ENCODE peak calls at places on chromosomes 2 and 18, in five cellular contexts. N is AG10803; I is activated naive CD4-positive, alpha-beta T cell; U is EL; M is caudate nucleus. P is an unnamed sample.

GRCh38 chr2:68391099-68391498 is 26.0 kb downstream of the PLEK start:
- DNase-seq in N (no peak), I (no peak), U (no peak), M (no peak), P (no peak)

GRCh38 chr2:197286805-197287595 is 23.6 kb downstream of the ANKRD44 start:
- DNase-seq in N (peak), I (no peak), U (peak), M (no peak), P (no peak)

GRCh38 chr2:162478721-162479129 is 134.8 kb downstream of the GCA start:
- DNase-seq in N (no peak), I (no peak), U (no peak), M (no peak), P (no peak)

GRCh38 chr2:37653805-37654378 is 17.6 kb downstream of the CDC42EP3 start:
- DNase-seq in N (peak), I (no peak), U (no peak), M (no peak), P (no peak)

GRCh38 chr2:102082591-102083586 is 59.7 kb upstream of the IL1R1 start:
- DNase-seq in N (peak), I (no peak), U (peak), M (no peak), P (no peak)

GRCh38 chr2:85748948-85749875 is 4.6 kb upstream of the ATOH8 start:
- DNase-seq in N (peak), I (no peak), U (peak), M (no peak), P (no peak)

GRCh38 chr2:2825062-2825461 is 494.0 kb upstream of the MYT1L start:
- DNase-seq in N (no peak), I (no peak), U (no peak), M (no peak), P (no peak)

GRCh38 chr2:121947681-121948080 is 192.2 kb downstream of the TSN start:
- DNase-seq in N (no peak), I (no peak), U (no peak), M (no peak), P (no peak)

GRCh38 chr18:7733642-7734041 is 166.5 kb downstream of the PTPRM start:
- DNase-seq in N (peak), I (no peak), U (peak), M (no peak), P (no peak)

GRCh38 chr2:72602095-72602494 is 223.7 kb downstream of the EXOC6B start:
- DNase-seq in N (no peak), I (no peak), U (no peak), M (no peak), P (no peak)

GRCh38 chr2:37466533-37467230 is 122.3 kb downstream of the QPCT start:
- DNase-seq in N (peak), I (no peak), U (no peak), M (no peak), P (no peak)

GRCh38 chr2:67108231-67108630 is 288.9 kb upstream of the ETAA1 start:
- DNase-seq in N (no peak), I (no peak), U (no peak), M (no peak), P (no peak)

GRCh38 chr2:234914371-234915154 is 37.3 kb upstream of the SH3BP4 start:
- DNase-seq in N (no peak), I (no peak), U (no peak), M (peak), P (no peak)

GRCh38 chr2:241272298-241272721 is 43.2 kb downstream of the HDLBP start:
- DNase-seq in N (no peak), I (no peak), U (peak), M (no peak), P (no peak)

GRCh38 chr2:120175000-120175581 is 48.1 kb downstream of the TMEM185B start:
- DNase-seq in N (peak), I (no peak), U (peak), M (no peak), P (no peak)

GRCh38 chr18:47908523-47909039 is 21.9 kb downstream of the SMAD2 start:
- DNase-seq in N (no peak), I (no peak), U (no peak), M (no peak), P (no peak)

GRCh38 chr2:72143441-72144356 is 4.0 kb downstream of the CYP26B1 start:
- DNase-seq in N (no peak), I (no peak), U (no peak), M (no peak), P (peak)

GRCh38 chr2:158013791-158014190 is 87.9 kb upstream of the UPP2 start:
- DNase-seq in N (no peak), I (no peak), U (no peak), M (no peak), P (no peak)

GRCh38 chr2:233501198-233502076 is 65.1 kb downstream of the USP40 start:
- DNase-seq in N (peak), I (no peak), U (peak), M (peak), P (no peak)

GRCh38 chr18:30765247-30765646 is 277.3 kb downstream of the DSC3 start:
- DNase-seq in N (no peak), I (no peak), U (no peak), M (no peak), P (no peak)

GRCh38 chr2:191031256-191031655 is 17.3 kb upstream of the STAT1 start:
- DNase-seq in N (no peak), I (no peak), U (no peak), M (no peak), P (no peak)